ENCODE peak calls at places on chromosomes 16 and 17, in five cellular contexts. L is choroid plexus epithelial cell, B is H9, C is heart left ventricle, O is endothelial cell. K is an unnamed sample.

GRCh38 chr16:16042076-16042475 is 92.7 kb downstream of the ABCC1 start:
- DNase-seq in L (peak; percentile 88), B (no peak), C (peak; percentile 52), O (no peak), K (no peak)

GRCh38 chr16:19003935-19004334 is 20.2 kb downstream of the TMC7 start:
- DNase-seq in L (no peak), B (no peak), C (no peak), O (no peak), K (no peak)

GRCh38 chr16:65044861-65045260 is 77.0 kb downstream of the CDH11 start:
- DNase-seq in L (peak; percentile 82), B (no peak), C (no peak), O (no peak), K (no peak)

GRCh38 chr17:38617074-38617860 is 11.5 kb upstream of the SRCIN1 start:
- DNase-seq in L (no peak), B (no peak), C (no peak), O (no peak), K (no peak)

GRCh38 chr17:28572294-28573099 is 1.2 kb upstream of the PIGS start:
- DNase-seq in L (no peak), B (no peak), C (peak; percentile 34), O (no peak), K (no peak)

GRCh38 chr17:15233022-15233805 is 31.9 kb downstream of the PMP22 start:
- DNase-seq in L (peak; percentile 72), B (peak; percentile 71), C (peak; percentile 54), O (no peak), K (no peak)

GRCh38 chr17:29155966-29156338 is 24.2 kb downstream of the MYO18A start:
- DNase-seq in L (peak; percentile 59), B (peak; percentile 89), C (no peak), O (peak; percentile 47), K (no peak)

GRCh38 chr17:21194210-21194609 is 19.8 kb downstream of the TMEM11 start:
- DNase-seq in L (peak; percentile 23), B (no peak), C (no peak), O (no peak), K (no peak)

GRCh38 chr16:57994778-57995177 is 5.7 kb downstream of the ZNF319 start:
- DNase-seq in L (peak; percentile 61), B (peak; percentile 59), C (peak; percentile 66), O (peak; percentile 31), K (no peak)

GRCh38 chr17:64309710-64310109 is 46.6 kb upstream of the TEX2 start:
- DNase-seq in L (no peak), B (no peak), C (no peak), O (no peak), K (no peak)

GRCh38 chr17:34623856-34624766 is 44.7 kb downstream of the TMEM132E start:
- DNase-seq in L (no peak), B (no peak), C (no peak), O (no peak), K (no peak)

GRCh38 chr16:74726736-74727135 is 26.1 kb upstream of the MLKL start:
- DNase-seq in L (peak; percentile 18), B (peak; percentile 72), C (no peak), O (no peak), K (no peak)

GRCh38 chr16:30060354-30061194 is 5.0 kb upstream of the ALDOA start:
- DNase-seq in L (no peak), B (no peak), C (peak; percentile 62), O (no peak), K (no peak)

GRCh38 chr16:70804153-70804728 is 3.3 kb upstream of the VAC14 start:
- DNase-seq in L (peak; percentile 98), B (no peak), C (no peak), O (no peak), K (no peak)

GRCh38 chr16:74740795-74741304 is 33.8 kb downstream of the FA2H start:
- DNase-seq in L (no peak), B (no peak), C (no peak), O (no peak), K (no peak)

DNA sequence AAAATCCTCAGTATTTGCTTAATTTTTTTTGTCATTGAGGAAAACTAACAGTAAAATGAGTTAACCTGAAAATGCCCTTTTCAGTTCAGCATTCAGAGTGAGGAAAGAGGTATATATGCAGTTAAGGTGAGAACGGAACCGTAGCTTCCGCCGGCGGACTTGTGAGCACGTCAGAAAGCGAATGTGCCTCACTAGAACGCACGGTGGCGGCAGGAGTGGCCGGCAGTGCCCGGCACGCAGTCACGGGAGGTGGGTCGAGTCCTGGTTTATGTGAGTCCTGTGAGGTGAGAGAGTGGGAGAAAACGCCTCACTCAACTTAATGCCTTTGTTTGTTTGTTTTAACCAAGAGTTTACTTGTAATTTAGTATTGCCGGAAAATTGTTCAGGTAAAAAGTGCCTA is 6.1 kb downstream of the SEC14L1 start:
- DNase-seq in L (no peak), B (peak; percentile 63), C (peak; percentile 40), O (no peak), K (no peak)
- TF ChIP-seq CTCF in L (no peak), B (no peak), C (peak; percentile 41), O (no peak), K (no peak)

DNA sequence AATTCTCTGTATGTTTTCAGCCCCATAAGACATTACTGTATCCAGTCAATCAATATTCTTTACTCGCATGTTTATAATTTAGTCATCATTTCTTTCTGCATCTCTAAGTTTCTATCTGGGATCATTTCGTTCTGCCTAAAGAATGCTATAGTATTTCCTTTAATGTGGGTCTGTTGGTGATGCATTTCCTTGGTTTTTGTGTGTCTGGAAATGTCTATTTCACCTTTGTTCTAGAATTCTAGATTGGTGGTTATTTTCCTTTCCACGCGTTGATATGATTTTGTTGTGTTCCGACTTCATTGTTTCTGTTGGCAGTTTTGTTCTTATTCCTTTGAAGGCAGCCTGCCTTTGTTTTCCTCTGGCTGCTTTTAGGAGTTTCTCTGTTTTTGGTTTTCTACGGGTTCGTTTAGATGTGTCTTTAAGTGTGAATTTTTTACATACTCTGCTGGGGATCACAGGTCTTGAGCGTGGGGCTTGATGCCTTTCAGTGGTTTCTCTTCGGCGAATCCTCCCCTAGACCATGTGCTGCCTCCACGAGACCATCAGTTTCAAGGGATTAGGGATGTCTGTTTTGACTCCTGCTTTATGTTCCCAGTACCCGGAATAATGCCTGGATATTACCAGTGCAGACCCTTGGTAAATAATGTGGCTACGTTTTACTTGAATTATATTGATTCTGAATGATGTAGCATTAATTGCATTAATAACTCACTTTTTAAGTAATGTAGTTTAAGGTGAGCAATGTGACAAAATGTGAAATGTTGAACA is 23.5 kb downstream of the POLR3E start:
- DNase-seq in L (no peak), B (no peak), C (no peak), O (no peak), K (no peak)
- TF ChIP-seq CTCF in L (no peak), B (no peak), C (no peak), O (no peak), K (no peak)

GRCh38 chr16:51473091-51473490 is 322.0 kb upstream of the SALL1 start:
- DNase-seq in L (peak; percentile 12), B (no peak), C (no peak), O (no peak), K (no peak)

GRCh38 chr16:51474414-51475091 is 323.5 kb upstream of the SALL1 start:
- DNase-seq in L (no peak), B (no peak), C (no peak), O (no peak), K (no peak)
- TF ChIP-seq CTCF in L (peak; percentile 2), B (peak; percentile 38), C (no peak), O (no peak), K (no peak)

GRCh38 chr16:1884155-1884760 is 12.3 kb upstream of the MEIOB start:
- DNase-seq in L (peak; percentile 51), B (no peak), C (no peak), O (no peak), K (no peak)
- TF ChIP-seq CTCF in L (peak; percentile 34), B (peak; percentile 56), C (no peak), O (peak; percentile 47), K (no peak)

GRCh38 chr17:4220655-4221054 is 43.1 kb downstream of the ANKFY1 start:
- DNase-seq in L (peak; percentile 67), B (no peak), C (no peak), O (no peak), K (no peak)
- TF ChIP-seq CTCF in L (no peak), B (no peak), C (no peak), O (no peak), K (no peak)

GRCh38 chr17:81052199-81052997 is 17.4 kb downstream of the BAIAP2 start:
- DNase-seq in L (no peak), B (peak; percentile 51), C (no peak), O (peak; percentile 33), K (no peak)

GRCh38 chr17:81049372-81049911 is 14.5 kb downstream of the BAIAP2 start:
- DNase-seq in L (no peak), B (no peak), C (no peak), O (no peak), K (no peak)

GRCh38 chr17:81050645-81051625 is 16.0 kb downstream of the BAIAP2 start:
- DNase-seq in L (peak; percentile 53), B (no peak), C (no peak), O (no peak), K (no peak)

GRCh38 chr17:81048827-81049371 is 13.9 kb downstream of the BAIAP2 start:
- DNase-seq in L (no peak), B (no peak), C (no peak), O (no peak), K (no peak)

GRCh38 chr17:81049973-81050551 is 15.1 kb downstream of the BAIAP2 start:
- DNase-seq in L (no peak), B (peak; percentile 48), C (peak; percentile 67), O (no peak), K (no peak)
- TF ChIP-seq CTCF in L (no peak), B (no peak), C (no peak), O (no peak), K (no peak)

GRCh38 chr17:65531508-65532431 is 29.7 kb downstream of the AXIN2 start:
- DNase-seq in L (peak; percentile 84), B (no peak), C (peak; percentile 59), O (no peak), K (no peak)
- TF ChIP-seq CTCF in L (peak; percentile 43), B (peak; percentile 37), C (no peak), O (no peak), K (no peak)